ENCODE peak calls at places on chromosomes 11 and 22, in seven cellular contexts. O is CD8-positive, alpha-beta T cell; B is colonic mucosa; E is prostate gland; A is endodermal cell; V is lower lobe of right lung; L is CD4-positive, CD25-positive, alpha-beta regulatory T cell. F is an unnamed sample. For H3K4me1, H3K9me3 and H3K27me3, the result is how much of the 10 kb centered on the place peaks cover.

GRCh38 chr22:49600891-49601431 is 226.7 kb downstream of the BRD1 start:
- DNase-seq in V (peak), O (peak), L (no peak), E (no peak), A (no peak), B (no peak), F (no peak)

GRCh38 chr11:68513930-68514487 is 53.5 kb downstream of the PPP6R3 start:
- DNase-seq in O (no peak), A (no peak), E (no peak), L (no peak), B (no peak), V (no peak), F (no peak)

GRCh38 chr11:3849297-3849874 is 6.1 kb upstream of the STIM1 start:
- DNase-seq in B (peak), A (peak), L (peak), O (peak), V (no peak), E (peak), F (no peak)

GRCh38 chr11:128216198-128216597 is 371.2 kb downstream of the ETS1 start:
- DNase-seq in L (no peak), E (no peak), V (no peak), O (no peak), A (no peak), B (no peak), F (no peak)

GRCh38 chr11:44894217-44894617 is 56.5 kb downstream of the TP53I11 start:
- DNase-seq in O (peak), A (peak), L (peak), V (peak), E (peak), B (peak), F (peak)

GRCh38 chr11:69035959-69036340 is 12.8 kb upstream of the TPCN2 start:
- DNase-seq in L (no peak), O (no peak), B (no peak), V (no peak), A (no peak), E (no peak), F (no peak)

GRCh38 chr11:72300268-72300667 is 56.3 kb upstream of the PHOX2A start:
- DNase-seq in A (peak), B (no peak), L (no peak), V (no peak), O (no peak), E (no peak), F (no peak)

GRCh38 chr11:94636388-94636787 is 69.2 kb downstream of the PIWIL4 start:
- DNase-seq in V (no peak), L (no peak), O (no peak), A (no peak), B (no peak), E (no peak), F (no peak)

GRCh38 chr22:35838849-35839646 is 121.4 kb downstream of the APOL5 start:
- DNase-seq in E (peak), A (peak), L (no peak), B (peak), V (no peak), O (no peak), F (no peak)

GRCh38 chr11:130806746-130807145 is 109.5 kb downstream of the SNX19 start:
- DNase-seq in O (no peak), V (no peak), A (no peak), E (no peak), L (no peak), B (no peak), F (no peak)

GRCh38 chr22:50302041-50302541 is 5.4 kb downstream of the PLXNB2 start:
- DNase-seq in O (no peak), A (no peak), E (no peak), L (no peak), V (peak), B (peak), F (peak)

GRCh38 chr11:129503646-129504045 is 128.0 kb downstream of the BARX2 start:
- DNase-seq in O (no peak), B (no peak), A (no peak), E (no peak), V (no peak), L (no peak), F (no peak)

GRCh38 chr22:20037419-20037818 is 16.5 kb downstream of the TANGO2 start:
- DNase-seq in L (no peak), B (no peak), O (no peak), A (no peak), E (no peak), V (no peak), F (no peak)

GRCh38 chr11:12864316-12865156 is 144.6 kb upstream of the RASSF10 start:
- DNase-seq in B (no peak), V (no peak), E (peak), O (no peak), L (no peak), A (peak), F (no peak)

GRCh38 chr11:32960553-32961164 is 55.0 kb upstream of the DEPDC7 start:
- DNase-seq in O (no peak), E (no peak), A (no peak), V (no peak), B (no peak), L (no peak), F (no peak)

GRCh38 chr11:12278766-12279671 is 98.4 kb upstream of the PARVA start:
- DNase-seq in L (no peak), A (peak), O (no peak), B (no peak), E (no peak), V (no peak), F (no peak)

DNA sequence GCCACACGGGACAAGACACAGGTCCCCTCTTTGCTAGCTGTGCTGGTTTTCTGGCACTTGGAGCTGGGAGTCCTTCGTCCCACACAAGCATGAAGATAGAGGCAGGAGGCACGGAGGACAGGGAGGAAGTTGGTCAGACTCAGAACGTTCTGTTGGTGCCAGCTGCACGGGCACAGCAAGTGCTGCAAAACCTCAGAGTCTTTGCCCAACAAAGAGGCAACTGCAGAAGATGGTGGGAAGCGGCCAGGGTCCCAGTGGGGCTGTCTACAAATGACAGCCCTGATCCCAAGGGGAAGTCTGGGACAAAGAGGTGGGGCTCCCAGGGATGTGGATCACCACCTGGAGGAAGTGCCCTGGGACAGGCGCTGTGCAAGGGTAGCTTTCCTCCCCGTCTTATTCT is 9.4 kb upstream of the OSM start:
- DNase-seq in V (peak), L (no peak), A (no peak), B (no peak), O (no peak), E (no peak), F (no peak)
- H3K4me1 ChIP-seq in V (under half), L (under half), A (under half), B (under half), O (under half), E (under half), F (half or more)

GRCh38 chr22:48258841-48259240 is 1496.4 kb downstream of the TBC1D22A start:
- DNase-seq in A (no peak), V (no peak), E (no peak), O (no peak), L (no peak), B (no peak), F (no peak)
- H3K9me3 ChIP-seq in A (under half), V (under half), E (under half), O (under half), L (under half), B (under half), F (under half)

DNA sequence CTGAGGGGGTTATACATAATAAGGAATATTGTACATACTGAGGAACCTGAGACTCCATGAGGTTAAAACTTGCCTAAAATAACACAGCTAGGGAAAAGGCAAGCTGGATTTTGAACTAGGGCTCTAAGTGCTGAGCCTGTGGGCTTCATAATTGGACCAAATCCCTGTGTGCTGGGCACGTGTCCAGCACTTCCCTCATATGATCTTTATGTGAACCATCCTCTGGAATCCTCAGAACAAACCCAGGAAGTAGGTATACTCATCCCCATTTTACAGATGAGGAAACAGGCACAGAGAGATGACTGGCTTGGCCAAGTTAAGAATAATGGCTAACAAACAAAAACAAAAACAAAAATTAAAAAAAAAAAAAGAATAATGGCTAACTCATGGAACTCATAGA is 14.9 kb downstream of the RTN4RL2 start:
- DNase-seq in L (no peak), A (no peak), B (no peak), E (no peak), O (no peak), V (no peak), F (no peak)
- H3K27me3 ChIP-seq in L (under half), A (half or more), B (under half), E (under half), O (under half), V (under half), F (under half)

DNA sequence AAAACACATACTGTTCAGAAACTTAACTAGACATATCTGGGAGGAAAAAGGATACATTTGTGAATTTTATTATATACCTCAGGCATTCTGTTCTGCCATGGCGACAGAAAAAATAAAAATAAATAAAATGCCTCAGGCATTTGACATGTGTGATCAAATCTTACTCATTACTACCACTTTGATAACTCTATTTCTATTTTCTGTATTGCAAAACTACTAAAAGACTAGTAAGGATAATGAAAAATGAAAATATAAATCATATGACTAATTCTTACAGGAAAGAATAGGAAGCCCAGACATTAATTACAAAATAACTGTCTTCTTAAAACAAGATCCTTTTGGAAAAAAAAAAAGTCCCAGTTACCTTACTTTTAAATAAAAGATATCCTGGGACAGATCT is 5.3 kb downstream of the PICALM start:
- DNase-seq in L (no peak), V (no peak), E (no peak), A (no peak), B (no peak), O (no peak), F (no peak)
- H3K4me1 ChIP-seq in L (half or more), V (half or more), E (under half), A (under half), B (under half), O (half or more), F (under half)

GRCh38 chr22:47210686-47211085 is 448.2 kb downstream of the TBC1D22A start:
- DNase-seq in O (no peak), B (peak), E (no peak), A (no peak), V (no peak), L (no peak), F (no peak)

GRCh38 chr22:47210112-47210657 is 447.7 kb downstream of the TBC1D22A start:
- DNase-seq in L (no peak), E (no peak), O (no peak), B (peak), A (peak), V (no peak), F (no peak)

GRCh38 chr22:47209077-47209514 is 446.6 kb downstream of the TBC1D22A start:
- DNase-seq in L (no peak), B (peak), O (no peak), V (no peak), A (no peak), E (no peak), F (no peak)

GRCh38 chr22:47207846-47208554 is 445.6 kb downstream of the TBC1D22A start:
- DNase-seq in O (no peak), B (peak), A (peak), L (no peak), E (no peak), V (no peak), F (no peak)

DNA sequence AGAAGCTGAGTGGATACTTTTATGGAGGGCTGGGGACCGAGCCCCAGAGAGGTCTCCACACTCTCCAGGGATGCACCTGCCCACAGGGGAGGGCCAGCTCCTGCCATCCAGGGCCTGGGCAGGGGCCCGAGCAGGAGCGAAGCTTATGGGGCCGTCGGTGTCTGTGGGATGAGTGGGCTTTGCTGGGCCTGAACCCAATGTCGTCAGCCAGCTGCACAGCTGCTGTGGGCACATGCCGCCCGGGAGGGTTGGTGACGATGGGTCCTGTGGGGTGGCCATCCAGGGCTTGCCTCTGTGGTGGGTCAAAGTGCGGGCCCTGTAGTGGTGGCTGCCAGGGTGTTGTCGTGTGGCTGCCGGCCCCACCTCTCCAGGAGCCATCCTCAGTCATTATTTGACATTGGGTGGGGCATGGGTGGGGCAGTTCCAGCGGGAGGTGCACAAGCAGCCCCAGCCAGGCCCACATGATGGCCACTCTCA is 447.1 kb downstream of the TBC1D22A start:
- DNase-seq in V (no peak), E (no peak), B (peak), L (no peak), A (peak), O (no peak), F (no peak)
- H3K9me3 ChIP-seq in V (under half), E (under half), B (under half), L (under half), A (under half), O (under half), F (under half)

GRCh38 chr11:65542738-65543390 is 15.3 kb downstream of the LTBP3 start:
- DNase-seq in V (no peak), L (no peak), E (no peak), B (no peak), A (no peak), O (no peak), F (no peak)
- H3K27me3 ChIP-seq in V (under half), L (under half), E (under half), B (under half), A (half or more), O (under half), F (under half)

DNA sequence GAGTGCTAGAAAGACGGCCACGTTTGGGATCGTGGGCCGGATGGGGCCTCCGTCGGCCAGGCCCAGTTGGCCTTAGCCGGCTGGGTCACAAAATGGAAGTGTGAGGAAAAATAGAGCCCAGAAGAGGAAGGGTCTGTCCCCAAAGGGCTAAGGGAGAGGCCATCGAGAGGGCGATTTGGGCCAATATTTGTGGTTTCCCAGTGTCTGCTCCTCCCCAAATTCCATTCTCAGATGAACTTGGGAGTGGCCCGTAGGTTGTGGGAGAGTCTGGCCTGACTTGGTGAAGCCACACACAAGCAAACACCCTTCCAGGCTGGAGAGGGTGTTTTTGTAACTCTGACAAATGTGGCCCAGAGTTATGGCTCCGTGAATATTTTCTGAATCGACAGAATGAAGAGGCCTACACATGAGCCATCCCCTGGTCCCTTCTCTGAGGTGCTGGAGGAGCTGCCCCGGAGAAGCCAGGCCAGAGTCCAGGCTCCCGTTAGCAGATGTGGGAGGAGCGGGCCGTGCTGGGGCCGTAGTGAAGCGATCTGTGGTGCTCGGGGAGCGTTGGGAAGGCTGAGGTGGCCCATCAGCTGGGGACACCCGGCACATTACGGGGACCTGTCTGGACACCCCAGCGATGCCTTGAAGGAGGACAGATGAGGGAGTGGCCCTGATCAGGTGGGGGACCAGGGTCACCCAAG is 73.5 kb upstream of the PPARA start:
- DNase-seq in V (peak), O (no peak), A (no peak), B (no peak), L (no peak), E (peak), F (peak)
- H3K4me1 ChIP-seq in V (half or more), O (under half), A (under half), B (under half), L (under half), E (under half), F (half or more)